ENCODE peak calls at places on chromosome X, in eight cellular contexts. U is psoas muscle; V is hippocampal formation; B is NB4; W is NCI-H748 treated with DMSO at 0.1 percent for 48 hours; Y is effector CD4-positive, alpha-beta T cell; Z is activated CD4-positive, alpha-beta T cell treated with anti-CD3 and anti-CD28 coated beads for 24 hours; N is Right ventricle myocardium superior. A is an unnamed sample.

GRCh38 chrX:19912-20571 is 261.1 kb upstream of the PLCXD1 start:
- DNase-seq in U (no peak), V (no peak), B (peak; percentile 28), W (no peak), Y (peak; percentile 5), Z (no peak), N (no peak), A (peak; percentile 1)

GRCh38 chrX:46268429-46268828 is 276.8 kb downstream of the ZNF674 start:
- DNase-seq in U (no peak), V (no peak), B (peak; percentile 71), W (no peak), Y (no peak), Z (no peak), N (no peak), A (peak; percentile 56)

GRCh38 chrX:107729558-107730297 is 45.9 kb downstream of the TSC22D3 start:
- DNase-seq in U (peak; percentile 65), V (no peak), B (no peak), W (no peak), Y (no peak), Z (no peak), N (peak; percentile 69), A (no peak)

GRCh38 chrX:47632664-47633063 is 2.9 kb upstream of the CFP start:
- DNase-seq in U (no peak), V (no peak), B (no peak), W (no peak), Y (no peak), Z (no peak), N (no peak), A (no peak)

GRCh38 chrX:108516184-108516583 is 76.5 kb downstream of the COL4A5 start:
- DNase-seq in U (no peak), V (no peak), B (no peak), W (no peak), Y (no peak), Z (no peak), N (no peak), A (peak; percentile 68)

GRCh38 chrX:141258080-141258479 is 15.8 kb upstream of the SPANXC start:
- DNase-seq in U (no peak), V (no peak), B (no peak), W (no peak), Y (no peak), Z (no peak), N (no peak), A (no peak)

GRCh38 chrX:10841579-10841978 is 221.2 kb upstream of the MID1 start:
- DNase-seq in U (no peak), V (no peak), B (no peak), W (no peak), Y (no peak), Z (no peak), N (no peak), A (peak; percentile 24)

GRCh38 chrX:15914486-15914885 is 59.9 kb upstream of the AP1S2 start:
- DNase-seq in U (no peak), V (no peak), B (no peak), W (no peak), Y (no peak), Z (no peak), N (no peak), A (no peak)

GRCh38 chrX:37781808-37782207 is 1.9 kb downstream of the CYBB start:
- DNase-seq in U (no peak), V (no peak), B (no peak), W (no peak), Y (no peak), Z (no peak), N (no peak), A (no peak)

GRCh38 chrX:36856849-36857248 is 151.3 kb upstream of the FAM47C start:
- DNase-seq in U (no peak), V (no peak), B (peak; percentile 2), W (no peak), Y (no peak), Z (no peak), N (no peak), A (no peak)

GRCh38 chrX:22533898-22534297 is 261.2 kb downstream of the CBLL2 start:
- DNase-seq in U (no peak), V (no peak), B (peak; percentile 28), W (no peak), Y (no peak), Z (no peak), N (no peak), A (no peak)

GRCh38 chrX:129694805-129695204 is 40.0 kb upstream of the APLN start:
- DNase-seq in U (no peak), V (no peak), B (no peak), W (no peak), Y (no peak), Z (no peak), N (no peak), A (no peak)

GRCh38 chrX:133776072-133776471 is 209.3 kb downstream of the GPC3 start:
- DNase-seq in U (no peak), V (no peak), B (peak; percentile 8), W (peak; percentile 28), Y (no peak), Z (peak; percentile 23), N (peak; percentile 33), A (no peak)

GRCh38 chrX:154531626-154532025 is 15.0 kb downstream of the G6PD start:
- DNase-seq in U (no peak), V (no peak), B (no peak), W (no peak), Y (no peak), Z (no peak), N (no peak), A (peak; percentile 71)

GRCh38 chrX:6917666-6918065 is 229.8 kb upstream of the STS start:
- DNase-seq in U (no peak), V (no peak), B (no peak), W (peak; percentile 89), Y (no peak), Z (no peak), N (no peak), A (no peak)

GRCh38 chrX:72121381-72121780 is 10.3 kb downstream of the RTL5 start:
- DNase-seq in U (peak; percentile 40), V (no peak), B (peak; percentile 84), W (no peak), Y (no peak), Z (no peak), N (peak; percentile 77), A (peak; percentile 28)

GRCh38 chrX:68503830-68504229 is 5.0 kb downstream of the YIPF6 start:
- DNase-seq in U (no peak), V (no peak), B (no peak), W (no peak), Y (no peak), Z (no peak), N (no peak), A (peak; percentile 16)

GRCh38 chrX:11261260-11261659 is 32.0 kb upstream of the AMELX start:
- DNase-seq in U (no peak), V (no peak), B (no peak), W (no peak), Y (no peak), Z (no peak), N (no peak), A (peak; percentile 50)

GRCh38 chrX:21831496-21831895 is 7.9 kb upstream of the MBTPS2 start:
- DNase-seq in U (no peak), V (no peak), B (no peak), W (no peak), Y (no peak), Z (no peak), N (no peak), A (no peak)

GRCh38 chrX:24148535-24149345 is 789 bp upstream of the ZFX start:
- DNase-seq in U (peak; percentile 46), V (no peak), B (peak; percentile 59), W (no peak), Y (no peak), Z (peak; percentile 18), N (peak; percentile 41), A (no peak)

GRCh38 chrX:103883533-103883932 is 51.5 kb upstream of the RAB9B start:
- DNase-seq in U (no peak), V (no peak), B (no peak), W (no peak), Y (no peak), Z (no peak), N (no peak), A (no peak)

GRCh38 chrX:132692526-132692925 is 203.7 kb upstream of the MBNL3 start:
- DNase-seq in U (no peak), V (no peak), B (no peak), W (no peak), Y (no peak), Z (no peak), N (no peak), A (no peak)

GRCh38 chrX:74458738-74459137 is 37.4 kb downstream of the SLC16A2 start:
- DNase-seq in U (no peak), V (no peak), B (peak; percentile 9), W (no peak), Y (no peak), Z (no peak), N (no peak), A (peak; percentile 50)

GRCh38 chrX:150697641-150698040 is 4.4 kb downstream of the MTMR1 start:
- DNase-seq in U (no peak), V (no peak), B (no peak), W (no peak), Y (no peak), Z (no peak), N (no peak), A (no peak)

A was measured in NCI-H226.